ENCODE peak calls at places on chromosomes 2 and 18, in seven cellular contexts. K is breast epithelium, C is tibial nerve, Z is keratinocyte, O is hepatocyte, V is colonic mucosa, H is lower lobe of right lung. S is an unnamed sample.

GRCh38 chr2:45681675-45682074 is 30.2 kb downstream of the PRKCE start:
- DNase-seq in H (no peak), C (no peak), O (peak), V (peak), Z (no peak), K (peak), S (no peak)

GRCh38 chr2:80058562-80058961 is 246.0 kb downstream of the LRRTM1 start:
- DNase-seq in Z (no peak), O (no peak), H (no peak), C (no peak), V (no peak), K (no peak), S (no peak)

GRCh38 chr2:100733344-100734187 is 86.4 kb upstream of the NPAS2 start:
- DNase-seq in Z (no peak), C (peak), K (peak), V (no peak), O (peak), H (peak), S (no peak)

GRCh38 chr2:191038241-191038725 is 24.3 kb upstream of the STAT1 start:
- DNase-seq in C (no peak), O (no peak), Z (no peak), H (no peak), K (no peak), V (no peak), S (no peak)

GRCh38 chr18:24112874-24113615 is 25.8 kb upstream of the CABYR start:
- DNase-seq in H (no peak), K (peak), V (no peak), O (peak), Z (peak), C (no peak), S (no peak)

GRCh38 chr2:166314022-166314759 is 61.6 kb downstream of the SCN9A start:
- DNase-seq in V (no peak), Z (peak), H (no peak), C (no peak), O (no peak), K (no peak), S (no peak)

GRCh38 chr2:216117566-216117965 is 8.4 kb downstream of the XRCC5 start:
- DNase-seq in Z (no peak), C (no peak), V (no peak), H (no peak), O (no peak), K (no peak), S (no peak)

GRCh38 chr2:130807659-130808385 is 28.9 kb upstream of the ARHGEF4 start:
- DNase-seq in C (no peak), V (peak), K (no peak), H (no peak), Z (peak), O (no peak), S (no peak)

GRCh38 chr2:96116879-96117533 is 635 bp upstream of the ADRA2B start:
- DNase-seq in O (peak), V (peak), K (no peak), C (no peak), H (peak), Z (no peak), S (no peak)

GRCh38 chr2:20198001-20198400 is 26.9 kb downstream of the SDC1 start:
- DNase-seq in Z (no peak), K (no peak), H (peak), C (no peak), V (peak), O (no peak), S (no peak)

GRCh38 chr18:6504605-6505510 is 90.1 kb upstream of the L3MBTL4 start:
- DNase-seq in K (no peak), Z (no peak), O (no peak), C (no peak), H (no peak), V (no peak), S (no peak)

GRCh38 chr2:71896385-71897144 is 251.1 kb downstream of the CYP26B1 start:
- DNase-seq in O (no peak), K (no peak), H (no peak), C (no peak), Z (no peak), V (no peak), S (no peak)

GRCh38 chr2:171587567-171587966 is 65.3 kb downstream of the CYBRD1 start:
- DNase-seq in H (no peak), K (no peak), C (no peak), Z (no peak), V (no peak), O (no peak), S (no peak)

GRCh38 chr2:85935746-85936208 is 47.0 kb upstream of the ST3GAL5 start:
- DNase-seq in C (no peak), H (no peak), Z (no peak), K (peak), V (no peak), O (no peak), S (no peak)

GRCh38 chr2:21431078-21431477 is 307.3 kb downstream of the TDRD15 start:
- DNase-seq in Z (no peak), V (no peak), C (no peak), K (no peak), O (no peak), H (no peak), S (no peak)
- H3K27ac ChIP-seq in Z (no peak), V (no peak), C (no peak), K (no peak), O (no peak), H (no peak), S (no peak)

GRCh38 chr2:44137048-44137447 is 31.6 kb upstream of the PPM1B start:
- DNase-seq in H (no peak), K (no peak), V (no peak), O (no peak), C (no peak), Z (no peak), S (no peak)
- H3K27ac ChIP-seq in H (no peak), K (no peak), V (no peak), O (no peak), C (no peak), Z (no peak), S (no peak)

DNA sequence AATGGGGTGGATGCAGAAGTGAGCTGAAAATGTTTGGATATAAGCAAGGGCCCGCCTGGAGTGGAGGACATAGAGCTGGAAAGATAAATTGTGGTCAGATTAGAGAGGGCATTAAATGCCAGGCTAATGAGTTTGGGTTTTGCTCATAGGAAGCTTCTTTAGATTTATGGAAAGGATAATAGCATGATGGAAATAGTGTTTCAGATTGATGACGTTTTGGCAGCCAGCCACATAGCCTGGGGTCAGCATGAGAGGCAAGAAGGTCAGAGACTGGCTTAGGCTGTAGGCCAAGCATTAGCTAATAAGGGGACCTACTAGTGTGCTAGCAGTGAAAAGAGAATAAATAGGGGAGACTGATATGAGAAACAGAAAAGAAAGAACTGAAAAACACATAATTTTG is 321.6 kb downstream of the STK39 start:
- DNase-seq in C (no peak), V (no peak), O (no peak), K (no peak), H (no peak), Z (no peak), S (no peak)
- H3K27ac ChIP-seq in C (no peak), V (no peak), O (no peak), K (no peak), H (no peak), Z (no peak), S (no peak)

GRCh38 chr18:63832470-63832869 is 55.0 kb upstream of the SERPINB2 start:
- DNase-seq in K (no peak), O (no peak), Z (peak), H (no peak), C (no peak), V (no peak), S (no peak)
- H3K27ac ChIP-seq in K (no peak), O (no peak), Z (peak), H (no peak), C (no peak), V (no peak), S (no peak)